ENCODE peak calls at places on chromosomes 7 and 10, in eight cellular contexts. H is neural progenitor cell, U is sigmoid colon, A is OCI-LY7, Y is IMR-90, G is right cardiac atrium, E is thoracic aorta, F is psoas muscle. S is an unnamed sample.
A peak's percentile ranks its signal among the peaks of the same experiment; 100 is the strongest.

GRCh38 chr10:60358282-60358681 is 31.4 kb downstream of the ANK3 start:
- DNase-seq in H (no peak), U (no peak), A (no peak), Y (no peak), G (no peak), E (no peak), F (no peak), S (no peak)

GRCh38 chr7:28136420-28136819 is 44.2 kb downstream of the JAZF1 start:
- DNase-seq in H (no peak), U (no peak), A (no peak), Y (no peak), G (no peak), E (no peak), F (no peak), S (no peak)

GRCh38 chr7:102859799-102860125 is 53.0 kb upstream of the LRRC17 start:
- DNase-seq in H (no peak), U (no peak), A (no peak), Y (no peak), G (no peak), E (no peak), F (no peak), S (no peak)

GRCh38 chr10:62616885-62617635 is 187.5 kb upstream of the ADO start:
- DNase-seq in H (no peak), U (no peak), A (peak; percentile 57), Y (no peak), G (no peak), E (no peak), F (no peak), S (no peak)

GRCh38 chr7:83413831-83414230 is 235.1 kb downstream of the SEMA3E start:
- DNase-seq in H (no peak), U (no peak), A (no peak), Y (no peak), G (no peak), E (no peak), F (no peak), S (no peak)

GRCh38 chr10:97823734-97824133 is 25.9 kb upstream of the GOLGA7B start:
- DNase-seq in H (no peak), U (no peak), A (no peak), Y (no peak), G (peak; percentile 82), E (no peak), F (peak; percentile 89), S (no peak)

GRCh38 chr7:111080495-111081105 is 10.3 kb upstream of the LRRN3 start:
- DNase-seq in H (no peak), U (no peak), A (no peak), Y (no peak), G (no peak), E (no peak), F (no peak), S (no peak)

GRCh38 chr10:124087672-124088634 is 5.4 kb downstream of the CHST15 start:
- DNase-seq in H (no peak), U (peak; percentile 86), A (no peak), Y (no peak), G (no peak), E (no peak), F (no peak), S (no peak)

GRCh38 chr10:3452234-3452633 is 279.7 kb upstream of the PITRM1 start:
- DNase-seq in H (peak; percentile 34), U (no peak), A (no peak), Y (peak; percentile 97), G (no peak), E (no peak), F (no peak), S (no peak)

GRCh38 chr7:1288390-1288995 is 55.8 kb downstream of the UNCX start:
- DNase-seq in H (no peak), U (no peak), A (no peak), Y (no peak), G (peak; percentile 50), E (no peak), F (peak; percentile 42), S (no peak)

GRCh38 chr7:44275829-44276570 is 49.4 kb downstream of the CAMK2B start:
- DNase-seq in H (peak; percentile 94), U (peak; percentile 49), A (no peak), Y (no peak), G (peak; percentile 72), E (no peak), F (peak; percentile 37), S (peak; percentile 58)

GRCh38 chr10:58086144-58086762 is 181.4 kb downstream of the IPMK start:
- DNase-seq in H (no peak), U (no peak), A (no peak), Y (no peak), G (no peak), E (no peak), F (no peak), S (no peak)

GRCh38 chr10:58820862-58821559 is 308.3 kb downstream of the BICC1 start:
- DNase-seq in H (no peak), U (no peak), A (no peak), Y (peak; percentile 79), G (no peak), E (no peak), F (no peak), S (no peak)

GRCh38 chr7:43589728-43590127 is 6.8 kb downstream of the STK17A start:
- DNase-seq in H (no peak), U (no peak), A (no peak), Y (no peak), G (no peak), E (no peak), F (no peak), S (no peak)

GRCh38 chr7:84813376-84813775 is 373.5 kb downstream of the SEMA3D start:
- DNase-seq in H (no peak), U (no peak), A (no peak), Y (no peak), G (no peak), E (no peak), F (no peak), S (no peak)

GRCh38 chr7:122595885-122596284 is 103.0 kb downstream of the RNF133 start:
- DNase-seq in H (no peak), U (no peak), A (no peak), Y (no peak), G (no peak), E (no peak), F (no peak), S (no peak)

DNA sequence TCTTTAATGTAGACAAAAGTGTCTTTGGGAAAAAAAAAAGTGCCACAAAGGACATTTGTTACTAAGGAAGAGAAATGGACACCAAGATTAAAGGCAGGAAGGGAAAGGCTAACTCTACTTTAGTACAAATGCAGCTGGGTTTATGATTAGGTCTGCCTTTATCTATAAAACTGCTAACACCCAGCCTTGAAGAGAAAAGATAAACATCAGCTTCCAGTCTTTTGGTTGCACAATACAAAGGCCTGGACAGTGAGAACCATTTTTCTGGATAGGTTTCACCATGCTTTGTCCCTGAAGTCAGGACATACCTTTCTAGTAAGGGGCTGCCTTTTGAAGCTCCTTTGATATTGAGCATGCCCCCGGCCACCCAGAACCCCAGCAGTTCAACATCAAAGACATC is 45.1 kb downstream of the ZNF248 start:
- DNase-seq in H (no peak), U (no peak), A (no peak), Y (no peak), G (no peak), E (no peak), F (no peak), S (no peak)
- H3K9me3 ChIP-seq in H (peaks cover 33% of the 10 kb centered on the region), U (no peaks in the 10 kb centered on the region), A (peaks cover 5% of the 10 kb centered on the region), Y (peaks cover 8% of the 10 kb centered on the region), G (no peaks in the 10 kb centered on the region), E (peaks cover 64% of the 10 kb centered on the region), F (peaks cover 54% of the 10 kb centered on the region), S (peaks cover 7% of the 10 kb centered on the region)

DNA sequence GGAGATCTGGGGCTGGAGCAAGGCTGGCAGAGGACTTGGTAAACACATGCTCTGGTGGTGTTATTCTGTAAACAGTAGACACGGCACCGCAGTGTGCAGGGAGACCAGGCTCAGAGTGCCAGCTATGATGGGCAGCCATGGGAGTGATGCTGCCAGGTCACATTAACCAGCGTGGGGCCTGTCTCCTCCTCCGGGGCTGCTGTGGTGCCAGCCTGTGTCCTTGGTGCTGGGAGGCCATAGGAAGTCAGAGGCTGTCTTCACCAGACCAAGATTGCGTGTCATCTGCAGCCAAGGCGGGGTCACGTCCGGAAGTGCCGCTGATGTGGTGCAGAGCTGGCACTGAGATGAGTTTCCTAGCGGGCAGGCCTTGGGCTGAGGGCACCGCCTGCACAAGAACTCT is 236.0 kb downstream of the GLRX3 start:
- DNase-seq in H (no peak), U (peak; percentile 42), A (no peak), Y (no peak), G (no peak), E (no peak), F (no peak), S (no peak)
- H3K9me3 ChIP-seq in H (no peaks in the 10 kb centered on the region), U (no peaks in the 10 kb centered on the region), A (no peaks in the 10 kb centered on the region), Y (peaks cover 44% of the 10 kb centered on the region), G (no peaks in the 10 kb centered on the region), E (no peaks in the 10 kb centered on the region), F (peaks cover 3% of the 10 kb centered on the region), S (peaks cover 7% of the 10 kb centered on the region)

GRCh38 chr7:4014649-4015048 is 667.4 kb upstream of the FOXK1 start:
- DNase-seq in H (no peak), U (no peak), A (no peak), Y (no peak), G (no peak), E (no peak), F (no peak), S (no peak)

GRCh38 chr7:4017785-4018184 is 664.3 kb upstream of the FOXK1 start:
- DNase-seq in H (no peak), U (no peak), A (no peak), Y (no peak), G (no peak), E (no peak), F (no peak), S (no peak)

GRCh38 chr7:4015371-4015770 is 666.7 kb upstream of the FOXK1 start:
- DNase-seq in H (no peak), U (no peak), A (no peak), Y (no peak), G (no peak), E (no peak), F (no peak), S (no peak)

GRCh38 chr7:4017081-4017480 is 665.0 kb upstream of the FOXK1 start:
- DNase-seq in H (no peak), U (no peak), A (no peak), Y (no peak), G (no peak), E (no peak), F (no peak), S (no peak)

DNA sequence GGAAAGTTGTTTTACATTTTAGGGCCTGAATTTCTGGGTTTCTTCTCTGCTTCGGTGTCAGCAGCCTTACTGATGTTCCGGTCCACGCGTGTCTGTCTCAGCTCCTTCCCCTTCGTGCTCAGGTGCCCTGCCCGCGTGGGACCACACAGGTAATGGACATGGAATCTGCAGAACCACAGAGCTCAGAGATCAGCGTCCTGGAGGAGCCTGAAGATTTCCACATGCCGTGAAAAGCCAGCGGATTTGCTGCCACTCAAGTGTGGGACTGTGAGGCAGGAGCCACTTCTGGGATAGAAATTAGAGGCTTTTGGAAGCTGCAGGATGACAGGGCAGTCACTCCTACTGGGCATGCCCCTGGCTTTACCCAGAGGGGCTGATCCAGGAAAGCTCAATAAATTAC is 666.1 kb upstream of the FOXK1 start:
- DNase-seq in H (no peak), U (no peak), A (no peak), Y (no peak), G (no peak), E (no peak), F (no peak), S (no peak)
- H3K9me3 ChIP-seq in H (no peaks in the 10 kb centered on the region), U (no peaks in the 10 kb centered on the region), A (peaks cover 10% of the 10 kb centered on the region), Y (peaks cover 24% of the 10 kb centered on the region), G (no peaks in the 10 kb centered on the region), E (peaks cover 2% of the 10 kb centered on the region), F (no peaks in the 10 kb centered on the region), S (peaks cover 2% of the 10 kb centered on the region)

DNA sequence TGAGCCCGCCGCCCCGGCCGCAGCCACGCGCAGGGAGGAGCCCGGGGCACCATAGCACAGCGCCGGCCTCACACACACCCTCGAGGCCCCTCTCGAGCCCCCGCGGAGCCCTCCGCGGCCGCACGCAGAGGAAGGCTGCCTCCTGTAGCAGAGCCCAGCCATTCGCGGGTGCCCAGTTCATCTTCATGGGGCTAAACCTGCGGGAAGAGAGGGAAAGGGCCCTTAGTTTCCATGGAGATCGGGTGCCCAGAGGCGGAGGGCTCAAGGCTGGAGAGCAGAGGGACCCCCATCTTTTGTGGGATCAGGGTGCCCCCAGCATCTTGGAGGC is 2.9 kb upstream of the SYCE1 start:
- DNase-seq in H (no peak), U (no peak), A (no peak), Y (no peak), G (peak; percentile 36), E (no peak), F (no peak), S (no peak)
- H3K9me3 ChIP-seq in H (peaks cover 10% of the 10 kb centered on the region), U (no peaks in the 10 kb centered on the region), A (peaks cover 1% of the 10 kb centered on the region), Y (peaks cover 23% of the 10 kb centered on the region), G (no peaks in the 10 kb centered on the region), E (peaks cover 5% of the 10 kb centered on the region), F (peaks cover 16% of the 10 kb centered on the region), S (no peaks in the 10 kb centered on the region)

S was measured in RWPE2.